ENCODE peak calls at places on chromosomes 4 and X, in four cellular contexts. H is uterus, Y is A549, S is H1. F is an unnamed sample. For H3K4me1, the result is how much of the 10 kb centered on the place peaks cover.

GRCh38 chr4:145954924-145955339 is 16.3 kb upstream of the ZNF827 start:
- DNase-seq in S (no peak), Y (peak), H (no peak), F (no peak)

GRCh38 chrX:2680486-2681348 is 10.4 kb upstream of the CD99 start:
- DNase-seq in Y (no peak), H (no peak), S (no peak), F (no peak)

GRCh38 chrX:40172169-40172979 is 74.6 kb upstream of the BCOR start:
- DNase-seq in S (peak), H (peak), Y (no peak), F (peak)

GRCh38 chr4:11904991-11905760 is 476.5 kb upstream of the HS3ST1 start:
- DNase-seq in H (no peak), S (no peak), Y (no peak), F (no peak)

GRCh38 chr4:182917182-182918043 is at the start of gene DCTD:
- DNase-seq in Y (peak), S (peak), H (peak), F (peak)

GRCh38 chr4:2598661-2599654 is 62.5 kb downstream of the FAM193A start:
- DNase-seq in H (peak), Y (peak), S (no peak), F (no peak)

GRCh38 chr4:12399781-12400180 is 971.1 kb upstream of the HS3ST1 start:
- DNase-seq in H (no peak), Y (no peak), S (no peak), F (no peak)

GRCh38 chrX:153946910-153947769 is 2.7 kb upstream of the RENBP start:
- DNase-seq in Y (peak), H (peak), S (peak), F (no peak)

GRCh38 chr4:15186826-15187225 is 184.5 kb downstream of the CPEB2 start:
- DNase-seq in S (no peak), Y (no peak), H (no peak), F (no peak)

GRCh38 chr4:10023806-10024205 is 2.5 kb upstream of the SLC2A9 start:
- DNase-seq in Y (no peak), H (no peak), S (no peak), F (no peak)

GRCh38 chr4:145808848-145809512 is 129.0 kb downstream of the C4orf51 start:
- DNase-seq in Y (no peak), H (no peak), S (no peak), F (no peak)

GRCh38 chr4:176287546-176287945 is 18.5 kb upstream of the ASB5 start:
- DNase-seq in S (no peak), H (no peak), Y (no peak), F (no peak)

GRCh38 chr4:8269535-8270417 is at the start of gene HTRA3:
- DNase-seq in S (peak), H (peak), Y (no peak), F (no peak)

GRCh38 chrX:69031971-69032391 is 133.3 kb downstream of the PJA1 start:
- DNase-seq in Y (no peak), H (no peak), S (peak), F (no peak)

GRCh38 chr4:146472404-146472803 is 49.3 kb downstream of the SLC10A7 start:
- DNase-seq in S (no peak), H (no peak), Y (no peak), F (no peak)

GRCh38 chrX:10617964-10618342 is 2.4 kb downstream of the MID1 start:
- DNase-seq in H (no peak), S (no peak), Y (peak), F (no peak)

GRCh38 chrX:51891821-51892551 is 1.4 kb upstream of the MAGED1 start:
- DNase-seq in S (no peak), H (peak), Y (no peak), F (no peak)

DNA sequence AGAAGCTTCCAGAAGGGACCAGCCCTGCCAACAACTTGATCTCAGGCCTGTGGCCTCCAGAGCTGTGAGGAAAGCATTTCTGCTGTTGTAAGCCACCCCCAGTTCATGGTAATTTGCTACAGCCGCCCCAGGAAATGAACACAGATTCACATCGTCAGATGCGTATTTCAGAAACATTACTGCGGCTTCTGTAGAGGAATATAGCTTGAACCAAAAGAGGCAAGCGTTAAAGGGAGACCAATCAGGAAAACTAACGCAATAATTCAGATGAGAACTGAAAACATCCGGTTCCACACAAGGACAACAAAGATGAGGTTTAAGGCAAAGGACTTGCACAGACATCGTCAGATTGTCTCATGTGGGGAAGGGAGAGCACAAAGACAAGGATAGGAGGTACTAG is 128.4 kb upstream of the TBL1X start:
- DNase-seq in S (no peak), H (no peak), Y (no peak), F (no peak)
- H3K27ac ChIP-seq in S (no peak), H (peak), Y (no peak), F (no peak)

GRCh38 chr4:38135201-38135600 is 175.0 kb downstream of the PTTG2 start:
- DNase-seq in Y (no peak), S (no peak), H (no peak), F (no peak)

GRCh38 chr4:38132843-38133662 is 172.9 kb downstream of the PTTG2 start:
- DNase-seq in H (no peak), Y (peak), S (no peak), F (no peak)

GRCh38 chr4:38132140-38132673 is 172.0 kb downstream of the PTTG2 start:
- DNase-seq in H (peak), Y (no peak), S (no peak), F (no peak)

GRCh38 chr4:38131371-38132139 is 171.4 kb downstream of the PTTG2 start:
- DNase-seq in Y (no peak), S (no peak), H (no peak), F (no peak)

DNA sequence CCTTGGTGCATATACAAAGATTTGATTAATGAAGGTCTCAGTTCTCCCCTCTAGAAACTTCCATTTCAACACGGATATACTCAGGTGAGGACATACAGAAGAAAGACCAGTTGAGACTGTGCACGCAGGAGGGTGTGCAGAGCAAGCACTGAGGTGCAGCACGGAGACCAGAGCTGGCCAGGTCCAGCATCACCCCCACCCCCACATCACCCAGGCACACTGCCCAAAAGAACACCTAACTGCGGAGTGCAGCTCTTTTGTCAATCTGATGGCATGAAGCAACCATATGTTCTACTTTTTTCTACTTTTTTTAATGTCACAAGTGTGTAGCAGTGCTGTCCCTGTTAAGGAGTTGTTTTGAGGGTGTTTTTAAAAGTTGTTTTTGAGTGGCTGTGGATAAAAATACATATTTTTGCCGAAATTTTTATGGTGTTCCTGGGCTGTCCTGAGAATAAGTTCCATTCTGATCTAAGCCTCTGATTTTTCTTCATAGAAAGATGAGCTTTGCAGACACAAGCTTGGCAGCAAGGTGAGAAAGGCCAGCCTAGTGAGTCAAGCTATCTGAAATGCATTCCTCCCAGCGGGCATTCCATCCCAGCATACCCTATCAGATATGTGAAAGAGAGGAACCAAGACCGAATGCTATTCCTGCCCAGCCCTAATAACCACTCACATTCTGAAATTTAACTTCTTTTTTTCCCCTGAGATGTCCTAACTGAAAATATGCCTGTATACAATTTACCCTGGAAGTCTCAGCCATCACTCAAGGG is 173.7 kb downstream of the PTTG2 start:
- DNase-seq in H (no peak), S (no peak), Y (no peak), F (no peak)
- TF ChIP-seq POLR2A in H (no peak), S (no peak), Y (no peak), F (no peak)

DNA sequence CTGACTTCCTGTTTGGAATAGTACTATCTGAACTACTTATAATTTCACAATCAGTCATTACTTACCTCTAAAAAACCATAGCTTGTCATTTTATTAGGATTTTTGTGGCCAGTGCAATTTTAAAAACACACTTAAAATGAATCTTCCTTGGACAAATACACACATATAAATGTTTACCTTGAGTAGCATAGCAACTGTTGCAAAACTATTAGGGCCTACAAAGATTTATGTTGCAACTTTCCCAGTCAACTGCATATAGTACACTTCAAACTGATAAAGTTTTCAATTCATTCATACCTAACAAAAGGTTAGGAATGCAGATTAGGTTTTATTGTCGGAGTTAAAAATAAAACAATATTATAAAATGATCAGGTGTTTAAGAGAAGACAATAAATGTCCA is 193.0 kb downstream of the PDGFC start:
- DNase-seq in Y (peak), S (no peak), H (no peak), F (no peak)
- H3K4me1 ChIP-seq in Y (under half), S (under half), H (under half), F (under half)

DNA sequence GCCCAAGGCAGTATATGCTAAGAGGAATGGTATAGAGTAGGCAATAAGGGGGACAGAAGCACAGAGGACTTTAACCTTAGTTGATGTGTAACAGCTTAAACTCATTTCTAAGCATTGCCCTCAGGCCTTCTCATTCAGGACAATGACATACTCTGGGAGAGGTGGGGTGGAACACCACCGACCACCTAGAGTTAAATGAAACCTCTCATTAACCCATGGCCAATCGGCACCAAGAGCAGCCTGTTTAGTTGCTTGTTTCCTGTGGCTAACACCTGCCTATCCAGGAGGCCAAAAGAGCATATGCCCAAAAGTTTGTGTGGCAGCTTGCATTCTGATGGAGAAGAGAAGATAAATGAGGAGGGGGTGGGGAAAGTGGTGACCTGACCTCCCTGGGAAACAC is 88.7 kb upstream of the PLAC1 start:
- DNase-seq in H (no peak), S (no peak), Y (no peak), F (no peak)
- H3K27ac ChIP-seq in H (no peak), S (no peak), Y (no peak), F (no peak)

DNA sequence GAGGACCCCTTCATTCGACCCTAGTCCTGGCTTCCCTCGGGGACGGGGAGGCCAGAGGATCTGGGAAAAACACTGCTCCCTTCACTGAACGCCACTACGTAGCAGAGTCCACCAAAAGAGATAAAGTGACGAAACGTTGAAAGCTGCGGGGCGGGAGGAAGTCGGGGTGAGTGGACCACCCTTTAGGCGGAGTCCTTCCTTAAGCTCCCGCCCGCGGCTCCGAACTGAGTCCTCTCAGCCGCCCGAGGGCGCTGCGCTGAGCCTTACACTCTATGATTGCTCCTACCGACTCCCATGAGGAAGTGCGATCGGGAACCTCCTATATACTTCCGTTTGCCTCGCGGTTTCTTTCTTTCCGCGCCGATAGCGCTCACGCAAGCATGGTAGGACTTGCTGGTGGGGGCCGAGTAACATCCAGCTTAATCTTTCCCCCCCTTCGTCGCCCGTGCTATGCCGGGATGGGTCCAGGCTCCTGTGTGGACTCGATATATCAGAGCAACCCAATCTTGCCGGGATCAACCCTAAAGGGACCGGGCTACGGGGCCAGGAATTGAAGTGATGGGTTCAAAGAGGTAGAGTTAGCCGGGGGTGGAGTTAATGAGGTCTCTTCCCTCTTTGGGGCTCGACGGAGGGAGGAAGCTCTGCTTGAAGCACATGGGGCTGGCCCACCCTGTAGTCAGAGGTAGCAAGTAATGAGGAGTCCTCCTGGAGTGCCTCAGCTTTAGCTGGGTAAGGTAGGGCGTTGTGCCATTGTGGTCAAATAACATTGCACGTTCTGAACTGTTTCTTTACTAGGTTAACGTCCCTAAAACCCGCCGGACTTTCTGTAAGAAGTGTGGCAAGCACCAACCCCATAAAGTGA is at the start of gene RPL36A:
- DNase-seq in S (peak), Y (peak), H (peak), F (peak)
- TF ChIP-seq POLR2A in S (peak), Y (peak), H (peak), F (peak)

DNA sequence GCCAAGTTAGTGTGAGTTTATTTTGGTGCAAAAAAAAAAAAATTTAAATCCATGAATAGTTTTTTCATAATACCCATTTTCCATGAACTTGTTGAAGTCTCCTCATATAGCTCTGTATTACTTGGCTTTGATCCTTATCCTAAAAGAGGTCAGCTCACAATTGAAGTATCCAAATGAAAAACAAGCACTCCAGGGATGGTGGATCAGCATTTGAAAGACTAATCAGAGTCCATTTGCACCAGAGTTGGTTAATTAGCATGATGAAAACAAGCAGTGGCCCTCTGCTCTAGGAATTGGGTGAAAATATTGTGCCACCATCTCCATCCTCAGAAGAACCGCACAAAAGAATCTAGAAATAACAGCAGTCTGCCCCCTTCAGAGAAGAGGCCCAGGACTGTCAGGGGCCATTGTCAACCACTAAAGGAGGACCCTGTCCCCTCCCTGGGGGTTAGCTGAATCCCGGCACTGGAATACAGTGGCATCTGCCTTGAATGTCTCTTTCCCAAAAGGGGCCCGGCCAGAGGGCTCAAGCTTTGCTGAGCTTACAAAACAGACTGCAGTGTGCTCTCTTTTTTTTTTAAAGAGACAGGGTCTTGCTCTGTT is 24.7 kb downstream of the SH3KBP1 start:
- DNase-seq in H (no peak), S (no peak), Y (no peak), F (no peak)
- H3K4me1 ChIP-seq in H (under half), S (under half), Y (under half), F (under half)

GRCh38 chr4:153788419-153789276 is at the start of gene SFRP2:
- DNase-seq in H (no peak), S (peak), Y (no peak), F (no peak)

GRCh38 chr4:153792007-153792892 is 3.4 kb upstream of the SFRP2 start:
- DNase-seq in S (peak), Y (peak), H (peak), F (peak)

GRCh38 chr4:153792893-153793227 is 4.0 kb upstream of the SFRP2 start:
- DNase-seq in Y (no peak), H (no peak), S (no peak), F (no peak)

GRCh38 chr4:153789741-153790651 is 1.1 kb upstream of the SFRP2 start:
- DNase-seq in Y (no peak), S (peak), H (no peak), F (no peak)

DNA sequence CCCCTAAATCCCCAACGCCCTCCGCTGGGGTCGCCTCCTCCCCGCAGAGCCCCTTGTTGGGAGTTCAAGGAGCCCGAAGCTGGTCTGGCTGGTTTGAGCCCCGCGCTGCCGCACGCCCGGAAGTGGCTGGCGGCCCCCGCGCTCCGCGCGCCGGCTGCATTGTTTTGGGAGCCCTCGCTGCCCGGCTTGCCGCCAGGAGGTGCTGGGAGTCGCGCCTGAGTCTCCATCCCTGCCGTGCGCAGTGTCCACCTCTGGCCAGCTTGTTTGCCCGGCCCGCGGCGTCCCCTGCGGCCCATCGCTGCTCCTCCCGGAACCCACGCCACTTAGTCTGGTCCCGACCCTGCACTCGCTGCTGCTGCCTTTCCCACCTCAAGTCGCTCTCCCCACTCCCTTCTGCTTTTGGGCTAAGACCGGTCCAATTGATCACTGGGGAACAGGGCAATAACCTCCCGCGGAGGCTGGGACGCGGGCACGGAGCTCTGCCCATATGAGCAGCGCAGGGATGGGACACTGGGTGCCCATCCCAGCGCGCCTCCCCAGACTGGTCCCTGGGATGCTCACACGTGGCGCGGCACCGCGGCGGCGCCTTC is 2.2 kb upstream of the SFRP2 start:
- DNase-seq in Y (peak), S (peak), H (peak), F (no peak)
- H3K27ac ChIP-seq in Y (no peak), S (peak), H (no peak), F (peak)

GRCh38 chr4:184267206-184267608 is 49.5 kb upstream of the ENPP6 start:
- DNase-seq in Y (no peak), S (no peak), H (no peak), F (no peak)
- TF ChIP-seq POLR2A in Y (no peak), S (no peak), H (no peak), F (no peak)

DNA sequence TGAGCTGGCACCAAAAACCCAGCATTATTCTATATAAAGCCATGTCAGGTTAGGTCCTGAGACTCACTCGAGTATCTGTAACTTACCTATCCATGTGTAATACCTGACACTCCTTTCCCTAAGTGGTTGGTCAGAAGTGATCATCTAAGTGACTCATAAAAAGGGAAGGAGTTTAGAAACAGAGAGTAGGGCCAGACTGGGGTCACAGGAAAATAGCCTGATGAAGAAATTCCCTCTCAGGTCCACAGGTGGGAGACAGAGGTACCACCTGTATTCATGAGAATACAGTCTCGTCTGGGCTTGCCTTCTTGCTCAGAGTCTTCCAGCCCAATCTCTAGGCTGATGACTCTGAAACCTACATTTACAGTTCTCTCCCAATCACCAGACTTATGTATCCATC is 161.8 kb upstream of the MAP3K15 start:
- DNase-seq in Y (no peak), H (no peak), S (no peak), F (no peak)
- H3K4me1 ChIP-seq in Y (half or more), H (under half), S (under half), F (under half)

F was measured in breast epithelium.